ENCODE peak calls at places on chromosomes 16 and 17, in seven cellular contexts. G is GM23248, F is cardiac muscle cell, S is tibial nerve, P is psoas muscle, I is dorsolateral prefrontal cortex, O is AG04450. A is an unnamed sample.

GRCh38 chr16:29303520-29303919 is 103.0 kb downstream of the NPIPB11 start:
- DNase-seq in G (no peak), F (no peak), S (no peak), P (no peak), I (no peak), O (no peak), A (no peak)

GRCh38 chr17:68327823-68328557 is 36.7 kb downstream of the ARSG start:
- DNase-seq in G (no peak), F (no peak), S (no peak), P (no peak), I (no peak), O (no peak), A (no peak)

GRCh38 chr17:49576121-49576905 is 642 bp downstream of the NXPH3 start:
- DNase-seq in G (peak; percentile 78), F (peak; percentile 60), S (no peak), P (peak; percentile 71), I (no peak), O (no peak), A (no peak)

GRCh38 chr17:79012563-79013134 is 3.1 kb upstream of the CANT1 start:
- DNase-seq in G (no peak), F (no peak), S (no peak), P (no peak), I (no peak), O (no peak), A (no peak)

GRCh38 chr17:27218719-27219488 is 75.0 kb upstream of the WSB1 start:
- DNase-seq in G (no peak), F (no peak), S (no peak), P (no peak), I (no peak), O (no peak), A (no peak)

GRCh38 chr17:1612400-1612799 is 16.2 kb downstream of the SLC43A2 start:
- DNase-seq in G (no peak), F (no peak), S (no peak), P (no peak), I (no peak), O (no peak), A (no peak)

GRCh38 chr16:56919099-56919800 is 12.7 kb upstream of the HERPUD1 start:
- DNase-seq in G (no peak), F (no peak), S (no peak), P (no peak), I (no peak), O (no peak), A (no peak)

GRCh38 chr16:29893553-29893952 is 5.8 kb downstream of the SEZ6L2 start:
- DNase-seq in G (no peak), F (no peak), S (no peak), P (no peak), I (no peak), O (no peak), A (no peak)

GRCh38 chr16:69073181-69073669 is 32.2 kb upstream of the HAS3 start:
- DNase-seq in G (peak; percentile 90), F (peak; percentile 80), S (no peak), P (no peak), I (no peak), O (no peak), A (no peak)

GRCh38 chr17:75995385-75995925 is 5.2 kb upstream of the CDK3 start:
- DNase-seq in G (no peak), F (no peak), S (no peak), P (peak; percentile 1), I (no peak), O (no peak), A (no peak)

GRCh38 chr17:70357196-70357595 is 187.9 kb downstream of the KCNJ2 start:
- DNase-seq in G (no peak), F (no peak), S (no peak), P (no peak), I (no peak), O (no peak), A (no peak)

GRCh38 chr16:67922740-67923139 is 8.9 kb downstream of the CTRL start:
- DNase-seq in G (no peak), F (no peak), S (no peak), P (no peak), I (no peak), O (no peak), A (no peak)

GRCh38 chr17:46108550-46109110 is 84.6 kb downstream of the KANSL1 start:
- DNase-seq in G (no peak), F (no peak), S (no peak), P (no peak), I (no peak), O (no peak), A (no peak)

GRCh38 chr16:12902511-12903324 is 1.3 kb downstream of the SHISA9 start:
- DNase-seq in G (no peak), F (no peak), S (no peak), P (no peak), I (no peak), O (no peak), A (no peak)

GRCh38 chr17:28978565-28978964 is 27.2 kb upstream of the PHF12 start:
- DNase-seq in G (no peak), F (no peak), S (no peak), P (no peak), I (no peak), O (no peak), A (no peak)

GRCh38 chr17:44350733-44351226 is 5.7 kb downstream of the GRN start:
- DNase-seq in G (peak; percentile 67), F (peak; percentile 62), S (no peak), P (peak; percentile 75), I (peak; percentile 77), O (no peak), A (peak; percentile 70)

GRCh38 chr16:50611332-50611934 is 63.2 kb downstream of the NKD1 start:
- DNase-seq in G (peak; percentile 30), F (peak; percentile 42), S (no peak), P (no peak), I (no peak), O (no peak), A (no peak)

GRCh38 chr17:78130439-78131101 is at the start of gene TMC8:
- DNase-seq in G (no peak), F (no peak), S (no peak), P (peak; percentile 57), I (no peak), O (no peak), A (no peak)

GRCh38 chr17:17710728-17711541 is 29.7 kb downstream of the RAI1 start:
- DNase-seq in G (peak; percentile 89), F (peak; percentile 88), S (no peak), P (no peak), I (no peak), O (peak; percentile 79), A (no peak)

GRCh38 chr17:81511800-81512559 is 619 bp downstream of the ACTG1 start:
- DNase-seq in G (peak; percentile 84), F (peak; percentile 43), S (no peak), P (peak; percentile 75), I (no peak), O (no peak), A (peak; percentile 43)

GRCh38 chr16:81600275-81600674 is 155.7 kb downstream of the CMIP start:
- DNase-seq in G (peak; percentile 71), F (peak; percentile 71), S (no peak), P (no peak), I (no peak), O (no peak), A (no peak)

GRCh38 chr17:57606111-57606875 is 138.8 kb downstream of the CCDC182 start:
- DNase-seq in G (no peak), F (no peak), S (no peak), P (peak; percentile 4), I (no peak), O (no peak), A (no peak)

GRCh38 chr17:57607553-57608120 is 137.5 kb downstream of the CCDC182 start:
- DNase-seq in G (peak; percentile 33), F (no peak), S (no peak), P (peak; percentile 72), I (no peak), O (no peak), A (no peak)

GRCh38 chr17:57603978-57604377 is 141.1 kb downstream of the CCDC182 start:
- DNase-seq in G (no peak), F (no peak), S (no peak), P (no peak), I (no peak), O (no peak), A (no peak)

GRCh38 chr17:57604771-57605733 is 140.0 kb downstream of the CCDC182 start:
- DNase-seq in G (peak; percentile 69), F (peak; percentile 68), S (no peak), P (peak; percentile 67), I (peak; percentile 55), O (peak; percentile 24), A (peak; percentile 50)

GRCh38 chr17:57605734-57606105 is 139.4 kb downstream of the CCDC182 start:
- DNase-seq in G (no peak), F (no peak), S (no peak), P (no peak), I (no peak), O (no peak), A (no peak)
- H3K27ac ChIP-seq in G (no peak overlapping the region), F (peak overlapping the region; percentile 78), S (peak overlapping the region; percentile 69), P (peak overlapping the region; percentile 83), I (peak overlapping the region; percentile 8), O (no peak overlapping the region), A (peak overlapping the region; percentile 82)

DNA sequence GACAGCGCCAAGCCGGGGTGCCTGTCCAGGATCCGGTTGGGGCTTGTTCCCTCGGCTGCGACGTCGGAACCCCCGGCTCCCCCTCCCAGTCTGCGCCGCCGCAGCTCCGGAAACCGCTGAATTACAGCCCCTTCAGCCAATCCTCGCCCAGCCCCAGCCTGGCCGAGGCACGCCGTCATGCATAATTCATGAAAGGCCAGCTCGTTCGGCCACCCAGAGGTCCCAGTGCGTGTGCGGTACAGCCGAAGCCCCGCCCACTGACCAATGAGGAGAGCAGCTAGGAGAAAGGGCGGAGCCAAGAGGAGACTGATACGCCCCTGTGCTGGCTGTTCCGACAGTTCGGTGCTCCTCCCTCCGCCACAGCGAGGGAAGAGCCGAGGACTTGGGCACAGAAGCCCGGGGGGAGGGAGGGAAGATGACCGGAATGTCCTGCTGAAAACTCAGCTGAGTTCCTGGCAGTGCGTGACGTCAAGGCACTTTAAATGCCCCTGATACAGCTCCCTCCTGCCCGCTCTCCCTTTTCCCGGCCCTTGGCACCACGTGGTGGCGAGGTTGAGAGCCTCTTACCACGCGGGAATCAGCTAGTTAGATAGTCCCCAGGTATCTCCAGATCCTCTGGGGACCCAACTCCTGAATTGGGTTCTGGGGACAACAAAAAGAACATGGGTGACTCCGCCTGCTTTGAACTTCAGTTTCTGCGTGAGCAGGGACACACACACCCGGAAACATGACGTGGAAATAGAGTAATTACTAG is at the start of gene STAT3:
- DNase-seq in G (peak; percentile 100), F (peak; percentile 100), S (peak; percentile 100), P (peak; percentile 100), I (peak; percentile 100), O (peak; percentile 99), A (peak; percentile 100)
- H3K27me3 ChIP-seq in G (no peaks in the 10 kb centered on the region), F (no peaks in the 10 kb centered on the region), S (no peaks in the 10 kb centered on the region), P (no peaks in the 10 kb centered on the region), I (no peaks in the 10 kb centered on the region), O (no peaks in the 10 kb centered on the region), A (no peaks in the 10 kb centered on the region)

GRCh38 chr16:89842471-89843408 is 14.5 kb downstream of the SPIRE2 start:
- DNase-seq in G (peak; percentile 68), F (peak; percentile 27), S (no peak), P (no peak), I (no peak), O (peak; percentile 29), A (peak; percentile 51)
- H3K27ac ChIP-seq in G (no peak overlapping the region), F (no peak overlapping the region), S (no peak overlapping the region), P (no peak overlapping the region), I (no peak overlapping the region), O (no peak overlapping the region), A (no peak overlapping the region)

DNA sequence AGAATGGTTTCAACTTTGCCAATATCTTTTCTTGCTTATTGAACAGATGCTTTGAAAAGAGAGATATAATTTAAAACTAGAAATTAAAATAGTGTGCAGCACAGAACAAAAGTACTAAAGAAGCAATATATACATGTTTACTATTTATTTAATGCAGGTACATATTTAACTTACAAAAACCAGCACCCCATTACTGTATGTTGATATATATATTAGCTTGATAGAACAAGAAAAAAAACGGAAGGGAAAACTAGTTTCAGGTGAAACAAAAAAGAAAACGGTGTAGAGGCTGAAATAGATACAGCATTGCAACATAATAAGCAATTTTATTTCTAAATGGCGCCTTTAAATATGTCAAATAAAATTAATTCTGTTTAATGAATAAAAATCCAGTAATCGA is 4.0 kb downstream of the HNF1B start:
- DNase-seq in G (no peak), F (no peak), S (no peak), P (no peak), I (no peak), O (no peak), A (no peak)
- H3K27me3 ChIP-seq in G (peaks cover 90% of the 10 kb centered on the region), F (peaks cover 97% of the 10 kb centered on the region), S (no peaks in the 10 kb centered on the region), P (peaks cover 98% of the 10 kb centered on the region), I (peaks cover 100% of the 10 kb centered on the region), O (peaks cover 76% of the 10 kb centered on the region), A (peaks cover 100% of the 10 kb centered on the region)

A was measured in heart right ventricle.